ENCODE peak calls at places on chromosome 5, in four cellular contexts. G is breast epithelium, Y is Peyer's patch, A is fibroblast of mammary gland. V is an unnamed sample.

GRCh38 chr5:154646841-154647759 is 108.1 kb upstream of the LARP1 start:
- DNase-seq in G (no peak), Y (peak), A (peak), V (peak)

GRCh38 chr5:120367896-120368634 is 96.0 kb upstream of the PRR16 start:
- DNase-seq in G (no peak), Y (no peak), A (no peak), V (peak)

GRCh38 chr5:42840279-42840678 is 28.6 kb upstream of the SELENOP start:
- DNase-seq in G (no peak), Y (no peak), A (peak), V (peak)

GRCh38 chr5:59779453-59779852 is 114.1 kb downstream of the PDE4D start:
- DNase-seq in G (no peak), Y (no peak), A (no peak), V (no peak)

GRCh38 chr5:76807296-76807695 is 11.5 kb upstream of the F2RL1 start:
- DNase-seq in G (no peak), Y (no peak), A (peak), V (peak)

GRCh38 chr5:181217111-181217804 is 5.8 kb upstream of the TRIM41 start:
- DNase-seq in G (no peak), Y (peak), A (peak), V (peak)

GRCh38 chr5:88542786-88543185 is 274.1 kb upstream of the TMEM161B start:
- DNase-seq in G (no peak), Y (no peak), A (no peak), V (no peak)

GRCh38 chr5:120735076-120735475 is 271.0 kb downstream of the PRR16 start:
- DNase-seq in G (no peak), Y (no peak), A (peak), V (no peak)

GRCh38 chr5:168793844-168794837 is 215.0 kb upstream of the PANK3 start:
- DNase-seq in G (no peak), Y (no peak), A (peak), V (peak)

GRCh38 chr5:116939641-116940040 is 365.0 kb upstream of the SEMA6A start:
- DNase-seq in G (no peak), Y (no peak), A (no peak), V (no peak)

GRCh38 chr5:157761690-157762611 is 18.4 kb downstream of the LSM11 start:
- DNase-seq in G (no peak), Y (no peak), A (peak), V (peak)

GRCh38 chr5:66669086-66669861 is 73.1 kb downstream of the MAST4 start:
- DNase-seq in G (no peak), Y (no peak), A (no peak), V (no peak)

GRCh38 chr5:142441638-142442037 is 116.8 kb upstream of the SPRY4 start:
- DNase-seq in G (no peak), Y (no peak), A (peak), V (no peak)

GRCh38 chr5:180115326-180116076 is 43.9 kb upstream of the RNF130 start:
- DNase-seq in G (peak), Y (no peak), A (no peak), V (no peak)

GRCh38 chr5:142613231-142613630 is 72.7 kb downstream of the FGF1 start:
- DNase-seq in G (no peak), Y (no peak), A (peak), V (peak)

GRCh38 chr5:138784590-138784989 is 31.4 kb downstream of the CTNNA1 start:
- DNase-seq in G (no peak), Y (no peak), A (no peak), V (no peak)

GRCh38 chr5:78515665-78516064 is 132.9 kb downstream of the LHFPL2 start:
- DNase-seq in G (no peak), Y (no peak), A (no peak), V (no peak)

GRCh38 chr5:138663009-138663408 is 87.8 kb upstream of the HSPA9 start:
- DNase-seq in G (peak), Y (no peak), A (no peak), V (peak)

GRCh38 chr5:180785794-180786221 is 16.8 kb downstream of the MGAT1 start:
- DNase-seq in G (no peak), Y (no peak), A (peak), V (peak)

GRCh38 chr5:74009502-74009901 is 383.5 kb downstream of the ARHGEF28 start:
- DNase-seq in G (no peak), Y (no peak), A (peak), V (peak)

GRCh38 chr5:67447732-67448131 is 251.1 kb upstream of the CD180 start:
- DNase-seq in G (no peak), Y (no peak), A (no peak), V (no peak)

GRCh38 chr5:43396762-43397304 is 15.4 kb downstream of the CCL28 start:
- DNase-seq in G (peak), Y (peak), A (peak), V (peak)

GRCh38 chr5:45623855-45624254 is 72.3 kb downstream of the HCN1 start:
- DNase-seq in G (no peak), Y (no peak), A (no peak), V (no peak)

GRCh38 chr5:33233013-33233463 is 207.7 kb upstream of the TARS1 start:
- DNase-seq in G (no peak), Y (no peak), A (peak), V (no peak)

GRCh38 chr5:169911448-169912212 is 68.7 kb downstream of the INSYN2B start:
- DNase-seq in G (no peak), Y (no peak), A (peak), V (peak)

GRCh38 chr5:53825016-53825415 is 264.6 kb downstream of the NDUFS4 start:
- DNase-seq in G (no peak), Y (no peak), A (no peak), V (no peak)

GRCh38 chr5:143108498-143109128 is 294.9 kb downstream of the NR3C1 start:
- DNase-seq in G (peak), Y (peak), A (no peak), V (no peak)

GRCh38 chr5:30878751-30879150 is 314.7 kb upstream of the CDH6 start:
- DNase-seq in G (no peak), Y (no peak), A (no peak), V (peak)

GRCh38 chr5:81212211-81212687 is 20.9 kb upstream of the CKMT2 start:
- DNase-seq in G (no peak), Y (peak), A (no peak), V (no peak)

GRCh38 chr5:107463731-107464130 is 207.0 kb downstream of the EFNA5 start:
- DNase-seq in G (no peak), Y (no peak), A (no peak), V (no peak)

GRCh38 chr5:3214396-3214795 is 381.2 kb upstream of the IRX1 start:
- DNase-seq in G (no peak), Y (no peak), A (no peak), V (no peak)

GRCh38 chr5:96476654-96477053 is 43.6 kb upstream of the PCSK1 start:
- DNase-seq in G (no peak), Y (no peak), A (peak), V (peak)

GRCh38 chr5:115894342-115894741 is 52.6 kb downstream of the AP3S1 start:
- DNase-seq in G (no peak), Y (no peak), A (no peak), V (no peak)

GRCh38 chr5:115898656-115899055 is 56.9 kb downstream of the AP3S1 start:
- DNase-seq in G (no peak), Y (no peak), A (no peak), V (peak)

DNA sequence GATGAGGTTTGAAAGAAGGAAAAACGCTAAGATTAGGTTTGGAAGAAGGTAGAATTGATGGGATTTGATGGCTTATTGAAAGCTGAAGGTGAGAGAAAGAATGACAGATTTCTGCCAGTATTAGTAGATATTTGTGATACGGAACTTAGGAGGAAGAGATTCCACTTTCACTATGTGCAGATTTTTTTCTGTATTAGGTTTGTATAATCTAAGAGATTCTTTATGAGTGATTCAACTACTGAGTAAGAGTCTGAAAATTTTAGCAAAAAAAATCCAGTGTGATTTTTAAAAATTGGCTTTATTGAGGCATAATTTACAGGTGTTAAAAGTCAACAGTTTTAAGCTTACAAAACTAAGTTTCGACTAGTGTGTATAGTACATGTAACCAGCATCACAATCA is 54.1 kb downstream of the AP3S1 start:
- DNase-seq in G (no peak), Y (no peak), A (no peak), V (no peak)
- H3K4me3 ChIP-seq in G (no peak), Y (no peak), A (no peak), V (no peak)

DNA sequence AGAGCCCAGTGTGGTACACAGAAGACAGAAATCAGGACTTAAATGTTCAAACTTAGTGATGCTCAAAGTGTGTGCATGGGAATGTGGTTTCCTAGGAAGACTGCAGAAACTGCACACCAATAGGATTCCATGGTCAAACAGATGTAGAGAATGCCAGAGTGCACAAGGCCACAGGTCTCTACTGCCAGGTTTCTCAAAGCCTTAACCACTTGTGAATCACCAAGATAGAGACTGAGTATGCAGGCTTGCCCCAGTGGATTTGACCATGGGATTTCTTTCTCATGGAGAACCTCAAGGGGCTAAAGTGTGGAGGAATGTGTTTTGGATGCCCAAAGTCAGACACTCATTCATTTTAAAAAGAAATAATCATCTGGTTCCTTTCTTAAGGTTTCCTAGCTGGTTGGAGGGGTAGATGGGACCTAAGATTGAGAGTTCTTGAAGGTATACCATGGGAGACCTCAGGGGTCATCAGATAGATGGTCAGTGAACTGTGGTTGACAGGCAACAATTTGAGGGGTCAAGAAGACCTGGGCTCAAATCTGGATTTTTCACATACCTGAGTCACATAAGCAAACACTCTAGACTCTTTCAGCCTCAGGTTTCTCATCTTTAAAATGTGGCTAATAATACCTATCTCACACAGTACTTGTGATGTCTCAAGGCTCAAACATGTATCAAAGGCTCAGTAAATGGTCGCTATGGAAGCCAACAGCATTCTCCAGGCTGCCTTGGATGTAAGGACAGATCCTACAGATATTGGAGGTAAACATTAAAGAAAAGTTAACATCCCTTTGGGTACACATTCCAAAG is 81.1 kb downstream of the BOD1 start:
- DNase-seq in G (no peak), Y (no peak), A (peak), V (no peak)
- TF ChIP-seq CTCF in G (no peak), Y (no peak), A (no peak), V (no peak)

DNA sequence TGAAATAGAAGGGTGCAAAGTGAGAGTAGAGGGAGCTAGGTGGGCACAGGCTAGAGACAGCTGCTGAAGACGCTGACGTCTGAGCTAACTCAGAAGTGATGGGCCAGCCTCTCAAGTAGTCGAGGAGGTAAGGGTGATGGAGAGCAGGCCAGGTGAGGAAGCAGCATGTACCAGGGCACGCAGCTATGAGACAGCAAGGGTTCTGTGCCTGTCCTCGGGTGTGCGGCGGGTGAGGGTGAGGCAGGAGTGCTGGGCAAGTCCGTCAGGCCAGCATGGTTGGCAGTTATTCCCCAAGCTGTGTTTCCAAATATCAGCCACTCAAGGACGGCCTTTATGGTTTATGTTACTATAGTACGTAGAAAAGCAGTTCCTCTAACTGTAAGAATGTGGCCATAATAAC is 6.2 kb downstream of the RMND5B start:
- DNase-seq in G (no peak), Y (peak), A (no peak), V (no peak)
- H3K4me3 ChIP-seq in G (no peak), Y (no peak), A (no peak), V (no peak)

GRCh38 chr5:172733179-172733973 is 37.6 kb downstream of the DUSP1 start:
- DNase-seq in G (peak), Y (no peak), A (peak), V (peak)

GRCh38 chr5:172739385-172739784 is 31.6 kb downstream of the DUSP1 start:
- DNase-seq in G (no peak), Y (no peak), A (no peak), V (no peak)

GRCh38 chr5:172733974-172734346 is 37.0 kb downstream of the DUSP1 start:
- DNase-seq in G (no peak), Y (no peak), A (no peak), V (no peak)

GRCh38 chr5:172735141-172735831 is 35.7 kb downstream of the DUSP1 start:
- DNase-seq in G (no peak), Y (no peak), A (no peak), V (no peak)

GRCh38 chr5:172736524-172737135 is 34.4 kb downstream of the DUSP1 start:
- DNase-seq in G (no peak), Y (no peak), A (no peak), V (no peak)
- TF ChIP-seq CTCF in G (no peak), Y (no peak), A (no peak), V (no peak)

GRCh38 chr5:132962429-132962928 is 955 bp downstream of the AFF4 start:
- DNase-seq in G (no peak), Y (no peak), A (peak), V (peak)

GRCh38 chr5:132965120-132965519 is 1.7 kb upstream of the AFF4 start:
- DNase-seq in G (no peak), Y (no peak), A (no peak), V (no peak)

GRCh38 chr5:132963175-132964104 is at the start of gene AFF4:
- DNase-seq in G (peak), Y (peak), A (peak), V (peak)

GRCh38 chr5:132961887-132962286 is 1.5 kb downstream of the AFF4 start:
- DNase-seq in G (no peak), Y (no peak), A (peak), V (peak)
- H3K4me3 ChIP-seq in G (peak), Y (peak), A (peak), V (peak)

DNA sequence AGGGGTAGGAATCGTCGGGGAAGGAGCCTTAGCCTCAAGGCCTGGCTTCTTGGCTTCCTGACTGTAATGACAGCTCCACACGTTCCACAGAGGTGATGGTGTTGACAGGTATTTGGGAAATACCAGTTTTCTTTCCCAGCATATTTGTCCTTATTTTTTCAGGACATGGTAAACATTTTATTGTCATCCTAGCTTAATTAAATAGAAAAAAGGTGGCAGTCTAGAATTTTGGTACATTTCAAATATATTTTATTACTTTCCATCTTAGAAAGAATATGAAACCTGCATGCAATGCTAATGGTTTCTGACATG is 8.4 kb downstream of the CXCL14 start:
- DNase-seq in G (no peak), Y (no peak), A (no peak), V (no peak)
- TF ChIP-seq CTCF in G (no peak), Y (no peak), A (no peak), V (no peak)

V was measured in bronchial epithelial cell.